ENCODE peak calls at places on chromosomes 13 and 19, in five cellular contexts. Q is activated naive CD8-positive, alpha-beta T cell treated with anti-CD3 and anti-CD28 coated beads, Interleukin-2, amount 10 ng/mL, durations not matched to agents 7 days and 5 days; C is HuH-7; T is G401; M is ureter. V is an unnamed sample.

GRCh38 chr19:49421039-49421877 is 2.0 kb downstream of the PTH2 start:
- DNase-seq in Q (no peak), M (no peak), T (peak), C (peak), V (no peak)

GRCh38 chr19:13031917-13032623 is 36.8 kb downstream of the NFIX start:
- DNase-seq in Q (no peak), C (no peak), T (peak), M (no peak), V (no peak)

GRCh38 chr13:49356224-49356623 is 87.6 kb downstream of the CAB39L start:
- DNase-seq in Q (no peak), T (no peak), M (no peak), C (no peak), V (no peak)

GRCh38 chr19:47644743-47645499 is 36.0 kb downstream of the BICRA start:
- DNase-seq in M (no peak), C (no peak), Q (no peak), T (peak), V (no peak)

GRCh38 chr19:16359074-16359473 is 34.4 kb downstream of the KLF2 start:
- DNase-seq in Q (no peak), C (no peak), T (no peak), M (peak), V (peak)

GRCh38 chr19:38194061-38194701 is 29.8 kb downstream of the DPF1 start:
- DNase-seq in T (no peak), Q (no peak), M (no peak), C (no peak), V (no peak)

GRCh38 chr13:68380041-68380973 is 1150.2 kb upstream of the PCDH9 start:
- DNase-seq in T (no peak), Q (no peak), C (no peak), M (no peak), V (no peak)

GRCh38 chr13:25490236-25490635 is 118.5 kb downstream of the ATP8A2 start:
- DNase-seq in T (peak), C (no peak), M (no peak), Q (no peak), V (no peak)

GRCh38 chr19:50803633-50804419 is 13.6 kb downstream of the ACP4 start:
- DNase-seq in Q (no peak), M (no peak), T (no peak), C (no peak), V (no peak)

GRCh38 chr19:40888191-40888590 is 6.2 kb upstream of the CYP2A7 start:
- DNase-seq in M (no peak), Q (no peak), T (no peak), C (no peak), V (no peak)

GRCh38 chr13:27770809-27771208 is 21.5 kb upstream of the GSX1 start:
- DNase-seq in T (peak), M (no peak), Q (no peak), C (peak), V (no peak)

GRCh38 chr13:61192826-61193225 is 222.8 kb downstream of the PCDH20 start:
- DNase-seq in C (peak), T (no peak), M (no peak), Q (no peak), V (no peak)

GRCh38 chr19:44552324-44552723 is 22.8 kb upstream of the CEACAM20 start:
- DNase-seq in C (peak), Q (peak), T (peak), M (no peak), V (no peak)

GRCh38 chr13:74683411-74683810 is 549.2 kb upstream of the KLF12 start:
- DNase-seq in T (no peak), Q (no peak), M (no peak), C (no peak), V (no peak)

GRCh38 chr13:111175948-111176347 is 60.8 kb downstream of the ARHGEF7 start:
- DNase-seq in M (no peak), C (no peak), T (no peak), Q (no peak), V (no peak)

GRCh38 chr19:15672580-15673175 is at the start of gene CYP4F12:
- DNase-seq in M (peak), Q (no peak), C (peak), T (peak), V (no peak)

GRCh38 chr19:23481043-23481442 is 85.8 kb upstream of the ZNF91 start:
- DNase-seq in M (no peak), Q (no peak), C (no peak), T (peak), V (no peak)

GRCh38 chr13:59587971-59588716 is 575.6 kb downstream of the DIAPH3 start:
- DNase-seq in T (no peak), C (no peak), Q (no peak), M (no peak), V (no peak)